ENCODE peak calls at places on chromosomes 12 and 14, in five cellular contexts. One of them, this sample, is unnamed.

GRCh38 chr14:32259368-32260013 is 56.4 kb upstream of the RNU6-8 start:
- DNase-seq in A673: peak
- DNase-seq in astrocyte of the cerebellum: peak
- DNase-seq in foreskin fibroblast: peak
- DNase-seq in K562: peak
- DNase-seq in this sample: peak

GRCh38 chr14:60003991-60004390 is 84.0 kb downstream of the LRRC9 start:
- DNase-seq in A673: no peak
- DNase-seq in astrocyte of the cerebellum: no peak
- DNase-seq in K562: no peak
- DNase-seq in foreskin fibroblast: no peak
- DNase-seq in this sample: no peak

GRCh38 chr12:43586646-43587245 is 34.7 kb upstream of the ADAMTS20 start:
- DNase-seq in A673: no peak
- DNase-seq in K562: no peak
- DNase-seq in foreskin fibroblast: peak
- DNase-seq in astrocyte of the cerebellum: no peak
- DNase-seq in this sample: no peak

GRCh38 chr12:100199347-100200136 is 1.1 kb upstream of the ACTR6 start:
- DNase-seq in foreskin fibroblast: peak
- DNase-seq in A673: peak
- DNase-seq in astrocyte of the cerebellum: no peak
- DNase-seq in K562: peak
- DNase-seq in this sample: peak

GRCh38 chr14:105943973-105944602 is 417.7 kb downstream of the TMEM121 start:
- DNase-seq in astrocyte of the cerebellum: no peak
- DNase-seq in K562: no peak
- DNase-seq in foreskin fibroblast: no peak
- DNase-seq in A673: no peak
- DNase-seq in this sample: no peak

GRCh38 chr14:105168496-105168978 is at the start of gene JAG2:
- DNase-seq in A673: peak
- DNase-seq in foreskin fibroblast: peak
- DNase-seq in K562: peak
- DNase-seq in astrocyte of the cerebellum: no peak
- DNase-seq in this sample: no peak

GRCh38 chr14:50062438-50063039 is 53.8 kb downstream of the VCPKMT start:
- DNase-seq in astrocyte of the cerebellum: no peak
- DNase-seq in foreskin fibroblast: peak
- DNase-seq in K562: peak
- DNase-seq in A673: peak
- DNase-seq in this sample: peak

GRCh38 chr12:48110691-48111315 is 4.9 kb upstream of the SENP1 start:
- DNase-seq in A673: no peak
- DNase-seq in K562: no peak
- DNase-seq in foreskin fibroblast: peak
- DNase-seq in astrocyte of the cerebellum: no peak
- DNase-seq in this sample: no peak

GRCh38 chr12:114925076-114925475 is 241.1 kb upstream of the TBX3 start:
- DNase-seq in K562: no peak
- DNase-seq in A673: no peak
- DNase-seq in foreskin fibroblast: no peak
- DNase-seq in astrocyte of the cerebellum: no peak
- DNase-seq in this sample: no peak

GRCh38 chr12:49974231-49974675 is 1.5 kb downstream of the AQP6 start:
- DNase-seq in foreskin fibroblast: peak
- DNase-seq in A673: no peak
- DNase-seq in K562: peak
- DNase-seq in astrocyte of the cerebellum: peak
- DNase-seq in this sample: peak

GRCh38 chr12:32445356-32445755 is 46.0 kb downstream of the FGD4 start:
- DNase-seq in A673: no peak
- DNase-seq in K562: no peak
- DNase-seq in foreskin fibroblast: no peak
- DNase-seq in astrocyte of the cerebellum: no peak
- DNase-seq in this sample: no peak

GRCh38 chr12:57250956-57251355 is at the start of gene STAC3:
- DNase-seq in K562: no peak
- DNase-seq in A673: no peak
- DNase-seq in astrocyte of the cerebellum: no peak
- DNase-seq in foreskin fibroblast: no peak
- DNase-seq in this sample: no peak

GRCh38 chr12:103799504-103800251 is 41.4 kb downstream of the NT5DC3 start:
- DNase-seq in A673: peak
- DNase-seq in K562: no peak
- DNase-seq in astrocyte of the cerebellum: peak
- DNase-seq in foreskin fibroblast: peak
- DNase-seq in this sample: no peak

GRCh38 chr14:64983439-64984310 is 3.0 kb upstream of the FNTB start:
- DNase-seq in A673: peak
- DNase-seq in K562: peak
- DNase-seq in astrocyte of the cerebellum: peak
- DNase-seq in foreskin fibroblast: peak
- DNase-seq in this sample: peak

GRCh38 chr12:88729196-88729595 is 148.9 kb upstream of the KITLG start:
- DNase-seq in K562: no peak
- DNase-seq in foreskin fibroblast: no peak
- DNase-seq in A673: no peak
- DNase-seq in astrocyte of the cerebellum: no peak
- DNase-seq in this sample: no peak

GRCh38 chr12:50584135-50584534 is 79.3 kb downstream of the DIP2B start:
- DNase-seq in A673: no peak
- DNase-seq in astrocyte of the cerebellum: no peak
- DNase-seq in K562: no peak
- DNase-seq in foreskin fibroblast: no peak
- DNase-seq in this sample: no peak

GRCh38 chr14:33958616-33959226 is 7.8 kb upstream of the EGLN3 start:
- DNase-seq in astrocyte of the cerebellum: no peak
- DNase-seq in foreskin fibroblast: no peak
- DNase-seq in A673: no peak
- DNase-seq in K562: peak
- DNase-seq in this sample: no peak

GRCh38 chr14:59342108-59342507 is 123.1 kb downstream of the GPR135 start:
- DNase-seq in A673: no peak
- DNase-seq in astrocyte of the cerebellum: no peak
- DNase-seq in foreskin fibroblast: no peak
- DNase-seq in K562: no peak
- DNase-seq in this sample: no peak

GRCh38 chr14:100673085-100673806 is 53.4 kb upstream of the DLK1 start:
- DNase-seq in K562: peak
- DNase-seq in foreskin fibroblast: no peak
- DNase-seq in astrocyte of the cerebellum: no peak
- DNase-seq in A673: no peak
- DNase-seq in this sample: no peak

GRCh38 chr14:106039400-106039799 is 513.0 kb downstream of the TMEM121 start:
- DNase-seq in foreskin fibroblast: no peak
- DNase-seq in K562: peak
- DNase-seq in astrocyte of the cerebellum: no peak
- DNase-seq in A673: peak
- DNase-seq in this sample: no peak

GRCh38 chr12:78101946-78102635 is 271.4 kb downstream of the NAV3 start:
- DNase-seq in astrocyte of the cerebellum: no peak
- DNase-seq in A673: peak
- DNase-seq in K562: no peak
- DNase-seq in foreskin fibroblast: no peak
- DNase-seq in this sample: no peak

GRCh38 chr12:127381043-127381668 is 885.8 kb upstream of the TMEM132C start:
- DNase-seq in K562: peak
- DNase-seq in astrocyte of the cerebellum: no peak
- DNase-seq in A673: peak
- DNase-seq in foreskin fibroblast: peak
- DNase-seq in this sample: no peak

GRCh38 chr14:71060795-71061455 is 153.7 kb downstream of the PCNX1 start:
- DNase-seq in astrocyte of the cerebellum: no peak
- DNase-seq in K562: no peak
- DNase-seq in A673: no peak
- DNase-seq in foreskin fibroblast: peak
- DNase-seq in this sample: peak

GRCh38 chr14:99552021-99552553 is 51.9 kb downstream of the CCDC85C start:
- DNase-seq in astrocyte of the cerebellum: no peak
- DNase-seq in foreskin fibroblast: no peak
- DNase-seq in K562: no peak
- DNase-seq in A673: no peak
- DNase-seq in this sample: no peak

GRCh38 chr14:93049867-93050331 is 65.8 kb downstream of the ITPK1 start:
- DNase-seq in K562: no peak
- DNase-seq in A673: no peak
- DNase-seq in foreskin fibroblast: peak
- DNase-seq in astrocyte of the cerebellum: no peak
- DNase-seq in this sample: no peak

GRCh38 chr12:63948211-63948610 is 103.7 kb downstream of the SRGAP1 start:
- DNase-seq in K562: no peak
- DNase-seq in astrocyte of the cerebellum: no peak
- DNase-seq in foreskin fibroblast: no peak
- DNase-seq in A673: no peak
- DNase-seq in this sample: no peak

GRCh38 chr14:88463318-88463717 is 77.9 kb downstream of the SPATA7 start:
- DNase-seq in K562: peak
- DNase-seq in A673: peak
- DNase-seq in foreskin fibroblast: peak
- DNase-seq in astrocyte of the cerebellum: no peak
- DNase-seq in this sample: peak

GRCh38 chr12:57235728-57236131 is 6.2 kb downstream of the SHMT2 start:
- DNase-seq in foreskin fibroblast: no peak
- DNase-seq in K562: no peak
- DNase-seq in astrocyte of the cerebellum: no peak
- DNase-seq in A673: no peak
- DNase-seq in this sample: no peak

GRCh38 chr12:118044075-118044474 is 16.9 kb downstream of the WSB2 start:
- DNase-seq in foreskin fibroblast: no peak
- DNase-seq in A673: no peak
- DNase-seq in K562: no peak
- DNase-seq in astrocyte of the cerebellum: no peak
- DNase-seq in this sample: no peak

GRCh38 chr12:122087431-122088180 is 9.1 kb downstream of the MLXIP start:
- DNase-seq in astrocyte of the cerebellum: no peak
- DNase-seq in foreskin fibroblast: no peak
- DNase-seq in K562: no peak
- DNase-seq in A673: no peak
- DNase-seq in this sample: no peak

GRCh38 chr14:24952851-24953666 is 96.9 kb downstream of the STXBP6 start:
- DNase-seq in foreskin fibroblast: peak
- DNase-seq in K562: peak
- DNase-seq in A673: peak
- DNase-seq in astrocyte of the cerebellum: no peak
- DNase-seq in this sample: no peak

GRCh38 chr12:15682826-15683225 is 106.4 kb downstream of the EPS8 start:
- DNase-seq in A673: no peak
- DNase-seq in K562: no peak
- DNase-seq in foreskin fibroblast: peak
- DNase-seq in astrocyte of the cerebellum: no peak
- DNase-seq in this sample: peak
- TF ChIP-seq CTCF in A673: no peak
- TF ChIP-seq CTCF in K562: no peak
- TF ChIP-seq CTCF in foreskin fibroblast: no peak
- TF ChIP-seq CTCF in astrocyte of the cerebellum: no peak
- TF ChIP-seq CTCF in this sample: no peak

GRCh38 chr12:126051611-126052107 is 986.4 kb downstream of the AACS start:
- DNase-seq in K562: no peak
- DNase-seq in foreskin fibroblast: peak
- DNase-seq in astrocyte of the cerebellum: peak
- DNase-seq in A673: peak
- DNase-seq in this sample: peak
- TF ChIP-seq CTCF in K562: no peak
- TF ChIP-seq CTCF in foreskin fibroblast: no peak
- TF ChIP-seq CTCF in astrocyte of the cerebellum: peak
- TF ChIP-seq CTCF in A673: peak
- TF ChIP-seq CTCF in this sample: no peak

GRCh38 chr14:36605506-36605857 is 23.1 kb upstream of the NKX2-8 start:
- DNase-seq in foreskin fibroblast: no peak
- DNase-seq in K562: no peak
- DNase-seq in astrocyte of the cerebellum: no peak
- DNase-seq in A673: peak
- DNase-seq in this sample: no peak
- TF ChIP-seq CTCF in foreskin fibroblast: no peak
- TF ChIP-seq CTCF in K562: no peak
- TF ChIP-seq CTCF in astrocyte of the cerebellum: no peak
- TF ChIP-seq CTCF in A673: no peak
- TF ChIP-seq CTCF in this sample: no peak

GRCh38 chr12:109915171-109916040 is 15.3 kb downstream of the TCHP start:
- DNase-seq in K562: no peak
- DNase-seq in A673: no peak
- DNase-seq in foreskin fibroblast: no peak
- DNase-seq in astrocyte of the cerebellum: no peak
- DNase-seq in this sample: no peak

GRCh38 chr12:109912790-109913189 is 12.7 kb downstream of the TCHP start:
- DNase-seq in foreskin fibroblast: peak
- DNase-seq in K562: no peak
- DNase-seq in astrocyte of the cerebellum: no peak
- DNase-seq in A673: no peak
- DNase-seq in this sample: no peak

GRCh38 chr12:109910254-109910968 is 10.3 kb downstream of the TCHP start:
- DNase-seq in A673: no peak
- DNase-seq in foreskin fibroblast: no peak
- DNase-seq in astrocyte of the cerebellum: no peak
- DNase-seq in K562: no peak
- DNase-seq in this sample: no peak

GRCh38 chr12:109914461-109914860 is 14.4 kb downstream of the TCHP start:
- DNase-seq in K562: no peak
- DNase-seq in astrocyte of the cerebellum: no peak
- DNase-seq in foreskin fibroblast: no peak
- DNase-seq in A673: no peak
- DNase-seq in this sample: no peak

GRCh38 chr12:109910969-109911348 is 10.9 kb downstream of the TCHP start:
- DNase-seq in foreskin fibroblast: peak
- DNase-seq in K562: peak
- DNase-seq in A673: peak
- DNase-seq in astrocyte of the cerebellum: no peak
- DNase-seq in this sample: peak
- TF ChIP-seq CTCF in foreskin fibroblast: peak
- TF ChIP-seq CTCF in K562: peak
- TF ChIP-seq CTCF in A673: peak
- TF ChIP-seq CTCF in astrocyte of the cerebellum: peak
- TF ChIP-seq CTCF in this sample: peak

GRCh38 chr14:68676511-68676943 is 116.3 kb downstream of the ZFP36L1 start:
- DNase-seq in K562: no peak
- DNase-seq in foreskin fibroblast: no peak
- DNase-seq in astrocyte of the cerebellum: no peak
- DNase-seq in A673: no peak
- DNase-seq in this sample: no peak
- TF ChIP-seq CTCF in K562: no peak
- TF ChIP-seq CTCF in foreskin fibroblast: no peak
- TF ChIP-seq CTCF in astrocyte of the cerebellum: no peak
- TF ChIP-seq CTCF in A673: no peak
- TF ChIP-seq CTCF in this sample: no peak